ENCODE peak calls at places on chromosome 21, in seven cellular contexts. G is left lung, Z is fibroblast of pulmonary artery, Q is astrocyte of the cerebellum, F is cardiac fibroblast, A is Panc1, B is astrocyte of the spinal cord. V is an unnamed sample.

GRCh38 chr21:39715804-39716397 is 29.1 kb upstream of the IGSF5 start:
- DNase-seq in A (no peak), Z (peak; percentile 54), B (peak; percentile 46), F (peak; percentile 47), Q (peak; percentile 24), G (no peak), V (peak; percentile 8)

GRCh38 chr21:16193758-16194606 is 464.2 kb downstream of the USP25 start:
- DNase-seq in A (no peak), Q (peak; percentile 51), B (peak; percentile 90), G (peak; percentile 38), Z (peak; percentile 88), F (peak; percentile 88), V (peak; percentile 41)

GRCh38 chr21:45957986-45958610 is 23.5 kb upstream of the COL6A1 start:
- DNase-seq in B (no peak), A (no peak), Z (peak; percentile 86), F (peak; percentile 86), G (no peak), Q (no peak), V (no peak)

GRCh38 chr21:39161064-39161463 is 22.2 kb downstream of the PSMG1 start:
- DNase-seq in G (no peak), Z (no peak), Q (no peak), B (no peak), F (no peak), A (no peak), V (no peak)

GRCh38 chr21:15638856-15639549 is 90.8 kb upstream of the USP25 start:
- DNase-seq in G (no peak), Q (peak; percentile 18), A (no peak), B (no peak), F (peak; percentile 37), Z (peak; percentile 56), V (peak; percentile 66)

GRCh38 chr21:45869121-45870007 is 112.2 kb upstream of the COL6A1 start:
- DNase-seq in G (peak; percentile 61), Z (peak; percentile 45), B (peak; percentile 67), F (peak; percentile 70), A (no peak), Q (no peak), V (no peak)

GRCh38 chr21:33940846-33941245 is 25.2 kb upstream of the ATP5PO start:
- DNase-seq in Z (peak; percentile 54), G (no peak), Q (peak; percentile 42), A (no peak), B (peak; percentile 56), F (peak; percentile 47), V (peak; percentile 54)

GRCh38 chr21:15227919-15228318 is 163.1 kb upstream of the NRIP1 start:
- DNase-seq in F (no peak), Z (no peak), Q (no peak), B (no peak), G (no peak), A (no peak), V (no peak)

GRCh38 chr21:34337741-34338140 is 26.1 kb upstream of the KCNE2 start:
- DNase-seq in B (no peak), Q (no peak), F (no peak), G (no peak), Z (no peak), A (no peak), V (no peak)

GRCh38 chr21:44846485-44847260 is 26.8 kb downstream of the PTTG1IP start:
- DNase-seq in B (no peak), Z (peak; percentile 35), F (peak; percentile 73), G (peak; percentile 83), A (no peak), Q (no peak), V (no peak)

GRCh38 chr21:35043549-35043948 is 5.6 kb downstream of the RUNX1 start:
- DNase-seq in A (no peak), Z (no peak), F (no peak), Q (no peak), G (no peak), B (no peak), V (no peak)

GRCh38 chr21:45865106-45865835 is 116.3 kb upstream of the COL6A1 start:
- DNase-seq in G (no peak), A (no peak), F (peak; percentile 95), Q (peak; percentile 81), B (peak; percentile 84), Z (peak; percentile 88), V (peak; percentile 38)

GRCh38 chr21:32981096-32981495 is 44.6 kb upstream of the OLIG2 start:
- DNase-seq in Q (no peak), G (no peak), F (no peak), Z (no peak), B (no peak), A (no peak), V (no peak)

GRCh38 chr21:45479691-45480675 is 62.3 kb downstream of the SLC19A1 start:
- DNase-seq in F (no peak), G (peak; percentile 78), Z (no peak), B (no peak), A (no peak), Q (no peak), V (no peak)

GRCh38 chr21:37447288-37447936 is 80.8 kb downstream of the DYRK1A start:
- DNase-seq in Z (no peak), Q (no peak), B (no peak), G (no peak), A (no peak), F (no peak), V (no peak)

GRCh38 chr21:46031484-46031883 is 49.9 kb downstream of the COL6A1 start:
- DNase-seq in F (no peak), B (no peak), G (no peak), A (no peak), Q (no peak), Z (no peak), V (no peak)

GRCh38 chr21:16509466-16509865 is 779.7 kb downstream of the USP25 start:
- DNase-seq in F (no peak), A (no peak), B (peak; percentile 72), G (no peak), Z (no peak), Q (peak; percentile 94), V (no peak)

GRCh38 chr21:36429672-36430546 is 44.7 kb downstream of the CHAF1B start:
- DNase-seq in Z (peak; percentile 99), A (peak; percentile 96), F (peak; percentile 100), B (peak; percentile 99), Q (peak; percentile 97), G (peak; percentile 84), V (peak; percentile 99)

GRCh38 chr21:45409466-45410150 is 4.6 kb downstream of the COL18A1 start:
- DNase-seq in F (no peak), A (no peak), Q (no peak), G (peak; percentile 68), B (no peak), Z (no peak), V (no peak)

GRCh38 chr21:33854604-33855003 is 61.0 kb downstream of the ATP5PO start:
- DNase-seq in F (peak; percentile 16), B (no peak), G (no peak), Z (no peak), A (peak; percentile 7), Q (no peak), V (no peak)

GRCh38 chr21:44539031-44539430 is 964 bp downstream of the KRTAP10-1 start:
- DNase-seq in Z (no peak), B (no peak), F (no peak), A (no peak), Q (no peak), G (no peak), V (no peak)

GRCh38 chr21:26912466-26912865 is 54.4 kb downstream of the ADAMTS5 start:
- DNase-seq in F (no peak), Q (no peak), G (no peak), Z (no peak), B (no peak), A (no peak), V (no peak)

GRCh38 chr21:26909972-26910371 is 56.9 kb downstream of the ADAMTS5 start:
- DNase-seq in F (peak; percentile 37), Z (no peak), Q (no peak), A (no peak), B (peak; percentile 5), G (no peak), V (no peak)
- TF ChIP-seq CTCF in F (peak; percentile 7), Z (no peak), Q (no peak), A (no peak), B (peak; percentile 15), G (no peak), V (peak; percentile 30)

GRCh38 chr21:41316200-41316599 is 401 bp upstream of the FAM3B start:
- DNase-seq in G (no peak), Q (no peak), Z (no peak), B (no peak), A (no peak), F (no peak), V (no peak)

GRCh38 chr21:41317458-41317857 is 857 bp downstream of the FAM3B start:
- DNase-seq in B (no peak), Z (no peak), F (no peak), G (no peak), Q (no peak), A (no peak), V (no peak)

GRCh38 chr21:41316641-41317392 is at the start of gene FAM3B:
- DNase-seq in A (no peak), B (no peak), Z (no peak), Q (no peak), G (peak; percentile 85), F (no peak), V (no peak)

GRCh38 chr21:41313765-41314164 is 2.8 kb upstream of the FAM3B start:
- DNase-seq in Z (no peak), G (no peak), Q (no peak), F (no peak), B (no peak), A (no peak), V (no peak)

GRCh38 chr21:41315726-41316125 is 875 bp upstream of the FAM3B start:
- DNase-seq in G (no peak), F (no peak), A (no peak), B (no peak), Q (no peak), Z (no peak), V (no peak)
- H3K4me3 ChIP-seq in G (no peak overlapping the region), F (no peak overlapping the region), A (no peak overlapping the region), B (no peak overlapping the region), Q (no peak overlapping the region), Z (no peak overlapping the region), V (no peak overlapping the region)

DNA sequence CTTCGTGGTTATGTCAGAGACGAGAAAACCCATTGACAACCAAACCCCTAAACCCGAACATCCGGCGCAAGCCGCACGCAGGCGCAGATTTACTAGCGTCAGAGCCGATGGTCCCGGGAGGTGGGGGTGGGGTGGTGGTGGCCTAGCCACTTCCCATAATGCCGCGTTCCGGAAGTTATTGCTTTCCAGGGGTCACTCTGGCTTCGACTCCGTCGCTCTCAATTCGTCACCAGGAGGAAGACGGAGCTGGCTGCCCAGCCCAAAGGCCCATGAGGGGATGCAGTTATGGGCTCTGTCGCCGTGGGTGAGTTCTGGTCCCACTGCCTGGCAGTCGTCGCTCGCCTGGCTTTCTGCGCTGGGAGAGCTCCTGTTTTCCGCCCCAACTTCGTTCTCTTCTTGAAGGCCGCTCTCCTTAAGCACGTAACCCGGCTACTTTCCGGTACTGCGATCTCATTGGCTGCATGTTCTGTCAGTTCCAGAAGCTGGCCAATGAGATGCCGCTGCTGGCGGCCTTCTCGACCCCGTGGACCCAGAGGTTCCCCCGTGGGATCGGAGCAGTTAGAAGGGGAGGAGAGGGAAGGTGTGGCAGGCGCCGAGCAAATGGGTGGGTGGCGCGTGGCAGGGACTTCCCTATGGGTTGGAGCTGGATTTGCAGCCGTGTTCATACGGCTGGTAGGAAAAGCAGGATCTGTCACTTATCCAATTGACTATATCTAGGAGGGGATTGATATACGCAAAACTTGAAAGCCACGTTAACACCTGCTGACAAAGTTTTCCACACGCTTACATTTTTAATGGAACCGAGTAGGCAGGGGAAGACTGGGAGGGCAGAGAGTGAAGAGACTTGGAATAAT is at the start of gene USP16:
- DNase-seq in G (peak; percentile 93), F (peak; percentile 100), Q (peak; percentile 98), B (peak; percentile 100), A (peak; percentile 93), Z (peak; percentile 100), V (peak; percentile 99)
- TF ChIP-seq CTCF in G (peak; percentile 40), F (no peak), Q (peak; percentile 11), B (peak; percentile 9), A (no peak), Z (no peak), V (no peak)

GRCh38 chr21:31342328-31342727 is 1.7 kb downstream of the TIAM1 start:
- DNase-seq in Z (no peak), B (no peak), A (no peak), Q (no peak), G (no peak), F (no peak), V (no peak)
- H3K4me3 ChIP-seq in Z (no peak overlapping the region), B (no peak overlapping the region), A (peak overlapping the region; percentile 74), Q (no peak overlapping the region), G (no peak overlapping the region), F (no peak overlapping the region), V (no peak overlapping the region)

V was measured in retinal pigment epithelial cell.